ENCODE peak calls at places on chromosomes 16 and 17, in four cellular contexts. W, T, Q and V are unnamed samples.

GRCh38 chr16:74844041-74844826 is 69.6 kb upstream of the FA2H start:
- DNase-seq in W (no peak), T (no peak), Q (no peak), V (no peak)

GRCh38 chr17:21171309-21171922 is 42.5 kb downstream of the TMEM11 start:
- DNase-seq in W (no peak), T (no peak), Q (peak; percentile 56), V (peak; percentile 32)

GRCh38 chr17:8466466-8466865 is 30.8 kb downstream of the NDEL1 start:
- DNase-seq in W (no peak), T (no peak), Q (no peak), V (no peak)

GRCh38 chr17:33012522-33013033 is 20.9 kb downstream of the SPACA3 start:
- DNase-seq in W (no peak), T (no peak), Q (peak; percentile 96), V (no peak)

GRCh38 chr16:57802635-57803412 is 533 bp upstream of the KIFC3 start:
- DNase-seq in W (peak; percentile 45), T (no peak), Q (no peak), V (peak; percentile 73)

GRCh38 chr17:9880582-9880999 is 24.5 kb downstream of the RCVRN start:
- DNase-seq in W (no peak), T (no peak), Q (no peak), V (no peak)

GRCh38 chr16:35255816-35256215 is 1796.4 kb downstream of the TP53TG3F start:
- DNase-seq in W (no peak), T (no peak), Q (no peak), V (no peak)

GRCh38 chr16:48441863-48442279 is 56.7 kb upstream of the SIAH1 start:
- DNase-seq in W (no peak), T (no peak), Q (no peak), V (no peak)

GRCh38 chr17:8664426-8665105 is 34.0 kb upstream of the MYH10 start:
- DNase-seq in W (no peak), T (no peak), Q (no peak), V (no peak)

GRCh38 chr16:84547539-84548058 is 43.1 kb upstream of the MEAK7 start:
- DNase-seq in W (peak; percentile 13), T (no peak), Q (no peak), V (no peak)

GRCh38 chr17:56292628-56293027 is 139.4 kb downstream of the ANKFN1 start:
- DNase-seq in W (no peak), T (no peak), Q (no peak), V (no peak)

GRCh38 chr16:21523411-21524067 is 75.8 kb upstream of the METTL9 start:
- DNase-seq in W (peak; percentile 48), T (no peak), Q (peak; percentile 45), V (no peak)

GRCh38 chr16:23917621-23918020 is 81.8 kb downstream of the PRKCB start:
- DNase-seq in W (no peak), T (no peak), Q (no peak), V (no peak)

GRCh38 chr17:38605852-38606645 is at the start of gene SRCIN1:
- DNase-seq in W (peak; percentile 71), T (peak; percentile 34), Q (peak; percentile 88), V (peak; percentile 91)

GRCh38 chr16:8346291-8346690 is 244.0 kb downstream of the TMEM114 start:
- DNase-seq in W (no peak), T (no peak), Q (no peak), V (no peak)

GRCh38 chr16:70665806-70666735 is 19.7 kb downstream of the IL34 start:
- DNase-seq in W (no peak), T (no peak), Q (peak; percentile 91), V (peak; percentile 42)

GRCh38 chr17:31561469-31562412 is 170.3 kb downstream of the RAB11FIP4 start:
- DNase-seq in W (no peak), T (no peak), Q (peak; percentile 95), V (peak; percentile 72)

GRCh38 chr17:49887086-49887743 is 39.3 kb upstream of the TAC4 start:
- DNase-seq in W (peak; percentile 85), T (no peak), Q (no peak), V (peak; percentile 81)

GRCh38 chr16:67399218-67399733 is 6.0 kb upstream of the TPPP3 start:
- DNase-seq in W (peak; percentile 73), T (no peak), Q (peak; percentile 96), V (peak; percentile 98)

GRCh38 chr17:75692976-75693375 is 25.8 kb downstream of the SAP30BP start:
- DNase-seq in W (no peak), T (no peak), Q (no peak), V (no peak)

GRCh38 chr16:62240722-62241121 is 204.5 kb upstream of the CDH8 start:
- DNase-seq in W (no peak), T (no peak), Q (no peak), V (no peak)

GRCh38 chr16:2016407-2016922 is 3.1 kb upstream of the NPW start:
- DNase-seq in W (no peak), T (no peak), Q (no peak), V (peak; percentile 85)

GRCh38 chr16:2884041-2884451 is 1.0 kb downstream of the FLYWCH2 start:
- DNase-seq in W (peak; percentile 26), T (no peak), Q (peak; percentile 80), V (no peak)

GRCh38 chr17:78131172-78132085 is 858 bp downstream of the TMC8 start:
- DNase-seq in W (no peak), T (no peak), Q (peak; percentile 87), V (peak; percentile 84)

GRCh38 chr16:69941251-69942098 is 9.7 kb upstream of the CLEC18A start:
- DNase-seq in W (peak; percentile 52), T (no peak), Q (peak; percentile 63), V (no peak)

GRCh38 chr17:65553009-65553645 is 8.3 kb downstream of the AXIN2 start:
- DNase-seq in W (no peak), T (no peak), Q (peak; percentile 92), V (no peak)

GRCh38 chr17:35588196-35588920 is 1.2 kb downstream of the AP2B1 start:
- DNase-seq in W (no peak), T (no peak), Q (peak; percentile 89), V (no peak)

GRCh38 chr17:2011421-2012371 is 13.4 kb downstream of the RTN4RL1 start:
- DNase-seq in W (peak; percentile 70), T (no peak), Q (peak; percentile 96), V (peak; percentile 85)

GRCh38 chr17:2034157-2034556 is 4.2 kb downstream of the DPH1 start:
- DNase-seq in W (no peak), T (no peak), Q (peak; percentile 93), V (no peak)

GRCh38 chr17:3990391-3991127 is 26.3 kb upstream of the ATP2A3 start:
- DNase-seq in W (peak; percentile 19), T (no peak), Q (peak; percentile 86), V (peak; percentile 40)

GRCh38 chr17:43999024-43999423 is 5.4 kb upstream of the NAGS start:
- DNase-seq in W (no peak), T (no peak), Q (peak; percentile 8), V (no peak)

GRCh38 chr17:64133546-64134215 is 3.7 kb upstream of the ERN1 start:
- DNase-seq in W (no peak), T (peak; percentile 44), Q (peak; percentile 89), V (peak; percentile 72)

GRCh38 chr17:64130559-64131001 is 636 bp upstream of the ERN1 start:
- DNase-seq in W (peak; percentile 61), T (peak; percentile 63), Q (peak; percentile 80), V (no peak)

GRCh38 chr17:64129515-64129764 is 504 bp downstream of the ERN1 start:
- DNase-seq in W (no peak), T (no peak), Q (no peak), V (no peak)

GRCh38 chr17:64129765-64130558 is at the start of gene ERN1:
- DNase-seq in W (peak; percentile 97), T (peak; percentile 94), Q (peak; percentile 96), V (peak; percentile 98)

DNA sequence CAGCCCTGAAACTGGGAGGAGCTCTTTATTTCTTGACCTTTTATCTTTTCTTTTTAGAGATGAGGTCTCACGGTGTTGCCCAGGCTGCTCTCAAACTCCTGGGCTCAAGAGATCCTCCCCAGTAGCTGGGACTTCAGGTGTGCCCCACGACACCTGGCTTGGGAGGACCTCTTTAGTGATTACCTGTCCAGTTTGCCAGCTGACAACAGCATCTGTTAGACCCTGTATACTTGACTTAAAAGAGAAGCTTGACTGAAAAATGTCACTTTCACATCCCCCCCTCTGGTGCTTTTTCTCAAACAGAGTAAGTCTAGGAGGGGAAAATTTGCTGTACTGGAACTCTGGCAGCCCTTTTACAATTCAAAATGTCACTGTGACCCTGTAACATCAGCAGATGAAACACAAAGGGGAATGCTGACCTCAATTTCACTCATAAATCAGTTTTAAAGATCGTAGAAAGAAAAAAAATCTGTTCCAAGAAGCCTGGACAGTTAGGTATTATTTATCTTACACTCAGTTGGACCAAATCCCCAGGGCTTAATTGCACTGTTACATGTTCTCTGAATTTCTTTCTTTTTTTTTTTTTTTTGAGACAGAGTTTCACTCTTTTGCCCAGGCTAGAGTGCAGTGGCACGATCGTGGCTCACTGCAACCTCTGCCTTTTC is 1.8 kb upstream of the ERN1 start:
- DNase-seq in W (no peak), T (peak; percentile 52), Q (no peak), V (no peak)
- H3K4me3 ChIP-seq in W (no peak overlapping the region), T (no peak overlapping the region), Q (no peak overlapping the region), V (no peak overlapping the region)

GRCh38 chr17:48589060-48589830 is 796 bp downstream of the HOXB3 start:
- DNase-seq in W (no peak), T (no peak), Q (no peak), V (no peak)

GRCh38 chr17:48590603-48591161 is 641 bp upstream of the HOXB3 start:
- DNase-seq in W (no peak), T (no peak), Q (no peak), V (no peak)

GRCh38 chr17:48588519-48588918 is 1.5 kb downstream of the HOXB3 start:
- DNase-seq in W (no peak), T (no peak), Q (no peak), V (no peak)

GRCh38 chr17:48591435-48592077 is 1.5 kb upstream of the HOXB3 start:
- DNase-seq in W (no peak), T (no peak), Q (no peak), V (no peak)

GRCh38 chr17:48589831-48590602 is at the start of gene HOXB3:
- DNase-seq in W (no peak), T (no peak), Q (no peak), V (no peak)
- H3K27me3 ChIP-seq in W (peaks cover 80% of the 10 kb centered on the region), T (no peaks in the 10 kb centered on the region), Q (peaks cover 89% of the 10 kb centered on the region), V (peaks cover 99% of the 10 kb centered on the region)

GRCh38 chr16:996672-997071 is 15.1 kb downstream of the SOX8 start:
- DNase-seq in W (no peak), T (no peak), Q (no peak), V (no peak)

GRCh38 chr16:999677-1000076 is 18.1 kb downstream of the SOX8 start:
- DNase-seq in W (no peak), T (no peak), Q (no peak), V (no peak)

GRCh38 chr16:997440-998051 is 16.0 kb downstream of the SOX8 start:
- DNase-seq in W (no peak), T (peak; percentile 55), Q (peak; percentile 96), V (peak; percentile 95)

GRCh38 chr16:998615-999014 is 17.0 kb downstream of the SOX8 start:
- DNase-seq in W (no peak), T (no peak), Q (no peak), V (no peak)

DNA sequence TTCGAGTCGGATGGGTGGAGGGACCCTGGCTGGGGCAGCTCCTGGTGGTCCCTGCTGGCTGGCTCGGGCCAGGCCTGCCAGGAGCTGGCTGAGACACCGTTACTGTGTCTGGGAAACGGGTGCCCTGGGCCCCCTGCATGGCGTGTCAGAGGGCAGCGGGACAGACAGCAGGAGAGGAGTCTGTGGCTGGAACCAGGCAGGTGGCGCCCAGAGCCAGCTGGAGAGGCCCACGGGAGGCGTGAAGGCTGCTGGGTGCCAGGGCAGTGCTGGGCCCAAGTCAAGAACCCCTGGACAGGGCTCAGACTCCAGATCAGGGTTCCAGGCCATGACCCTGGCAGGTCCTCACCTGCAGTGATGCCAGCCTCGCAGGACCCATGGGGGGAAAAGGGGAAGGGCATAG is 16.6 kb downstream of the SOX8 start:
- DNase-seq in W (no peak), T (no peak), Q (no peak), V (no peak)
- H3K4me3 ChIP-seq in W (no peak overlapping the region), T (no peak overlapping the region), Q (no peak overlapping the region), V (no peak overlapping the region)

GRCh38 chr17:39623356-39623950 is 3.3 kb upstream of the PPP1R1B start:
- DNase-seq in W (peak; percentile 92), T (peak; percentile 72), Q (peak; percentile 98), V (peak; percentile 94)
- H3K27me3 ChIP-seq in W (peaks cover 30% of the 10 kb centered on the region), T (peaks cover 22% of the 10 kb centered on the region), Q (peaks cover 46% of the 10 kb centered on the region), V (peaks cover 71% of the 10 kb centered on the region)